ENCODE peak calls at places on chromosome 16, in nine cellular contexts. One of them, this sample, is unnamed.

GRCh38 chr16:58236231-58236690 is 38.4 kb upstream of the CSNK2A2 start:
- DNase-seq in EL: peak
- DNase-seq in EH: peak
- DNase-seq in heart right ventricle: peak
- DNase-seq in NCI-H69: peak
- DNase-seq in GM04503: peak
- DNase-seq in skeletal muscle cell: peak
- DNase-seq in activated effector memory CD4-positive, alpha-beta T cell treated with Interleukin-2 at 50 U/mL for 16 hours: peak
- DNase-seq in activated naive CD4-positive, alpha-beta T cell treated with Interleukin-2 at 50 U/mL for 16 hours: peak
- DNase-seq in this sample: no peak

GRCh38 chr16:90009172-90009899 is 9.9 kb downstream of the DBNDD1 start:
- DNase-seq in EL: no peak
- DNase-seq in EH: no peak
- DNase-seq in heart right ventricle: no peak
- DNase-seq in NCI-H69: no peak
- DNase-seq in GM04503: no peak
- DNase-seq in skeletal muscle cell: no peak
- DNase-seq in activated effector memory CD4-positive, alpha-beta T cell treated with Interleukin-2 at 50 U/mL for 16 hours: no peak
- DNase-seq in activated naive CD4-positive, alpha-beta T cell treated with Interleukin-2 at 50 U/mL for 16 hours: no peak
- DNase-seq in this sample: no peak

GRCh38 chr16:31273187-31273586 is 13.4 kb downstream of the ITGAM start:
- DNase-seq in EL: no peak
- DNase-seq in EH: no peak
- DNase-seq in heart right ventricle: no peak
- DNase-seq in NCI-H69: no peak
- DNase-seq in GM04503: no peak
- DNase-seq in skeletal muscle cell: no peak
- DNase-seq in activated effector memory CD4-positive, alpha-beta T cell treated with Interleukin-2 at 50 U/mL for 16 hours: no peak
- DNase-seq in activated naive CD4-positive, alpha-beta T cell treated with Interleukin-2 at 50 U/mL for 16 hours: no peak
- DNase-seq in this sample: no peak

GRCh38 chr16:75591001-75591852 is 25.0 kb downstream of the GABARAPL2 start:
- DNase-seq in EL: no peak
- DNase-seq in EH: peak
- DNase-seq in heart right ventricle: peak
- DNase-seq in NCI-H69: peak
- DNase-seq in GM04503: peak
- DNase-seq in skeletal muscle cell: peak
- DNase-seq in activated effector memory CD4-positive, alpha-beta T cell treated with Interleukin-2 at 50 U/mL for 16 hours: no peak
- DNase-seq in activated naive CD4-positive, alpha-beta T cell treated with Interleukin-2 at 50 U/mL for 16 hours: no peak
- DNase-seq in this sample: no peak

GRCh38 chr16:75529056-75529905 is 6.6 kb downstream of the CHST5 start:
- DNase-seq in EL: no peak
- DNase-seq in EH: no peak
- DNase-seq in heart right ventricle: no peak
- DNase-seq in NCI-H69: no peak
- DNase-seq in GM04503: no peak
- DNase-seq in skeletal muscle cell: no peak
- DNase-seq in activated effector memory CD4-positive, alpha-beta T cell treated with Interleukin-2 at 50 U/mL for 16 hours: no peak
- DNase-seq in activated naive CD4-positive, alpha-beta T cell treated with Interleukin-2 at 50 U/mL for 16 hours: no peak
- DNase-seq in this sample: no peak

GRCh38 chr16:20905576-20905975 is 5.0 kb downstream of the LYRM1 start:
- DNase-seq in EL: no peak
- DNase-seq in EH: no peak
- DNase-seq in heart right ventricle: no peak
- DNase-seq in NCI-H69: no peak
- DNase-seq in GM04503: no peak
- DNase-seq in skeletal muscle cell: no peak
- DNase-seq in activated effector memory CD4-positive, alpha-beta T cell treated with Interleukin-2 at 50 U/mL for 16 hours: no peak
- DNase-seq in activated naive CD4-positive, alpha-beta T cell treated with Interleukin-2 at 50 U/mL for 16 hours: no peak
- DNase-seq in this sample: no peak

GRCh38 chr16:1258906-1259759 is 3.3 kb downstream of the TPSD1 start:
- DNase-seq in EL: no peak
- DNase-seq in EH: no peak
- DNase-seq in heart right ventricle: no peak
- DNase-seq in NCI-H69: peak
- DNase-seq in GM04503: no peak
- DNase-seq in skeletal muscle cell: no peak
- DNase-seq in activated effector memory CD4-positive, alpha-beta T cell treated with Interleukin-2 at 50 U/mL for 16 hours: no peak
- DNase-seq in activated naive CD4-positive, alpha-beta T cell treated with Interleukin-2 at 50 U/mL for 16 hours: no peak
- DNase-seq in this sample: no peak

GRCh38 chr16:12646490-12647274 is 157.0 kb downstream of the CPPED1 start:
- DNase-seq in EL: peak
- DNase-seq in EH: peak
- DNase-seq in heart right ventricle: no peak
- DNase-seq in NCI-H69: peak
- DNase-seq in GM04503: no peak
- DNase-seq in skeletal muscle cell: no peak
- DNase-seq in activated effector memory CD4-positive, alpha-beta T cell treated with Interleukin-2 at 50 U/mL for 16 hours: no peak
- DNase-seq in activated naive CD4-positive, alpha-beta T cell treated with Interleukin-2 at 50 U/mL for 16 hours: peak
- DNase-seq in this sample: no peak

GRCh38 chr16:3235856-3236669 is 1.1 kb upstream of the ZNF200 start:
- DNase-seq in EL: no peak
- DNase-seq in EH: no peak
- DNase-seq in heart right ventricle: peak
- DNase-seq in NCI-H69: no peak
- DNase-seq in GM04503: no peak
- DNase-seq in skeletal muscle cell: no peak
- DNase-seq in activated effector memory CD4-positive, alpha-beta T cell treated with Interleukin-2 at 50 U/mL for 16 hours: peak
- DNase-seq in activated naive CD4-positive, alpha-beta T cell treated with Interleukin-2 at 50 U/mL for 16 hours: peak
- DNase-seq in this sample: peak

GRCh38 chr16:9316615-9317014 is 225.2 kb downstream of the HAPSTR1 start:
- DNase-seq in EL: no peak
- DNase-seq in EH: no peak
- DNase-seq in heart right ventricle: no peak
- DNase-seq in NCI-H69: no peak
- DNase-seq in GM04503: no peak
- DNase-seq in skeletal muscle cell: no peak
- DNase-seq in activated effector memory CD4-positive, alpha-beta T cell treated with Interleukin-2 at 50 U/mL for 16 hours: no peak
- DNase-seq in activated naive CD4-positive, alpha-beta T cell treated with Interleukin-2 at 50 U/mL for 16 hours: no peak
- DNase-seq in this sample: no peak

GRCh38 chr16:47132310-47132709 is 11.4 kb downstream of the NETO2 start:
- DNase-seq in EL: no peak
- DNase-seq in EH: no peak
- DNase-seq in heart right ventricle: no peak
- DNase-seq in NCI-H69: no peak
- DNase-seq in GM04503: no peak
- DNase-seq in skeletal muscle cell: no peak
- DNase-seq in activated effector memory CD4-positive, alpha-beta T cell treated with Interleukin-2 at 50 U/mL for 16 hours: no peak
- DNase-seq in activated naive CD4-positive, alpha-beta T cell treated with Interleukin-2 at 50 U/mL for 16 hours: no peak
- DNase-seq in this sample: no peak

GRCh38 chr16:83581082-83581481 is 226.7 kb upstream of the HSBP1 start:
- DNase-seq in EL: no peak
- DNase-seq in EH: peak
- DNase-seq in heart right ventricle: no peak
- DNase-seq in NCI-H69: no peak
- DNase-seq in GM04503: no peak
- DNase-seq in skeletal muscle cell: no peak
- DNase-seq in activated effector memory CD4-positive, alpha-beta T cell treated with Interleukin-2 at 50 U/mL for 16 hours: no peak
- DNase-seq in activated naive CD4-positive, alpha-beta T cell treated with Interleukin-2 at 50 U/mL for 16 hours: no peak
- DNase-seq in this sample: no peak

GRCh38 chr16:75621170-75621477 is 2.0 kb downstream of the ADAT1 start:
- DNase-seq in EL: peak
- DNase-seq in EH: peak
- DNase-seq in heart right ventricle: no peak
- DNase-seq in NCI-H69: peak
- DNase-seq in GM04503: peak
- DNase-seq in skeletal muscle cell: no peak
- DNase-seq in activated effector memory CD4-positive, alpha-beta T cell treated with Interleukin-2 at 50 U/mL for 16 hours: no peak
- DNase-seq in activated naive CD4-positive, alpha-beta T cell treated with Interleukin-2 at 50 U/mL for 16 hours: no peak
- DNase-seq in this sample: no peak

GRCh38 chr16:67966549-67967182 is 1.8 kb downstream of the SLC12A4 start:
- DNase-seq in EL: peak
- DNase-seq in EH: peak
- DNase-seq in heart right ventricle: peak
- DNase-seq in NCI-H69: peak
- DNase-seq in GM04503: peak
- DNase-seq in skeletal muscle cell: no peak
- DNase-seq in activated effector memory CD4-positive, alpha-beta T cell treated with Interleukin-2 at 50 U/mL for 16 hours: no peak
- DNase-seq in activated naive CD4-positive, alpha-beta T cell treated with Interleukin-2 at 50 U/mL for 16 hours: no peak
- DNase-seq in this sample: no peak

GRCh38 chr16:8935989-8936388 is 27.7 kb downstream of the USP7 start:
- DNase-seq in EL: no peak
- DNase-seq in EH: no peak
- DNase-seq in heart right ventricle: no peak
- DNase-seq in NCI-H69: peak
- DNase-seq in GM04503: no peak
- DNase-seq in skeletal muscle cell: no peak
- DNase-seq in activated effector memory CD4-positive, alpha-beta T cell treated with Interleukin-2 at 50 U/mL for 16 hours: no peak
- DNase-seq in activated naive CD4-positive, alpha-beta T cell treated with Interleukin-2 at 50 U/mL for 16 hours: no peak
- DNase-seq in this sample: no peak

GRCh38 chr16:718389-718788 is 2.6 kb upstream of the ANTKMT start:
- DNase-seq in EL: no peak
- DNase-seq in EH: no peak
- DNase-seq in heart right ventricle: no peak
- DNase-seq in NCI-H69: no peak
- DNase-seq in GM04503: no peak
- DNase-seq in skeletal muscle cell: no peak
- DNase-seq in activated effector memory CD4-positive, alpha-beta T cell treated with Interleukin-2 at 50 U/mL for 16 hours: no peak
- DNase-seq in activated naive CD4-positive, alpha-beta T cell treated with Interleukin-2 at 50 U/mL for 16 hours: no peak
- DNase-seq in this sample: no peak

GRCh38 chr16:56137269-56137668 is 54.0 kb upstream of the GNAO1 start:
- DNase-seq in EL: peak
- DNase-seq in EH: peak
- DNase-seq in heart right ventricle: no peak
- DNase-seq in NCI-H69: no peak
- DNase-seq in GM04503: no peak
- DNase-seq in skeletal muscle cell: no peak
- DNase-seq in activated effector memory CD4-positive, alpha-beta T cell treated with Interleukin-2 at 50 U/mL for 16 hours: no peak
- DNase-seq in activated naive CD4-positive, alpha-beta T cell treated with Interleukin-2 at 50 U/mL for 16 hours: no peak
- DNase-seq in this sample: no peak